ENCODE peak calls at places on chromosomes 6 and 20, in four cellular contexts. One of them, this sample, is unnamed.

GRCh38 chr6:110387986-110388385 is 27.4 kb downstream of the DDO start:
- DNase-seq in activated T-helper 2 cell treated with anti-CD3 and anti-CD28 coated beads, Interferon-gamma antibody, Interleukin-2, Interleukin-4, amounts not matched to agents 10 μg/mL and 5 μg/mL and 100 μg/mL, durations not matched to agents 14 hours and 24 hours and 36 hours: no peak
- DNase-seq in cardiac fibroblast: no peak
- DNase-seq in D341Med: no peak
- DNase-seq in this sample: no peak

GRCh38 chr6:38391909-38392614 is 247.7 kb downstream of the BTBD9 start:
- DNase-seq in D341Med: no peak
- DNase-seq in cardiac fibroblast: peak
- DNase-seq in activated T-helper 2 cell treated with anti-CD3 and anti-CD28 coated beads, Interferon-gamma antibody, Interleukin-2, Interleukin-4, amounts not matched to agents 10 μg/mL and 5 μg/mL and 100 μg/mL, durations not matched to agents 14 hours and 24 hours and 36 hours: no peak
- DNase-seq in this sample: no peak

GRCh38 chr6:13560651-13561044 is 13.8 kb upstream of the SIRT5 start:
- DNase-seq in D341Med: no peak
- DNase-seq in activated T-helper 2 cell treated with anti-CD3 and anti-CD28 coated beads, Interferon-gamma antibody, Interleukin-2, Interleukin-4, amounts not matched to agents 10 μg/mL and 5 μg/mL and 100 μg/mL, durations not matched to agents 14 hours and 24 hours and 36 hours: no peak
- DNase-seq in cardiac fibroblast: no peak
- DNase-seq in this sample: no peak

GRCh38 chr6:160077526-160077925 is 44.1 kb upstream of the SLC22A1 start:
- DNase-seq in cardiac fibroblast: no peak
- DNase-seq in activated T-helper 2 cell treated with anti-CD3 and anti-CD28 coated beads, Interferon-gamma antibody, Interleukin-2, Interleukin-4, amounts not matched to agents 10 μg/mL and 5 μg/mL and 100 μg/mL, durations not matched to agents 14 hours and 24 hours and 36 hours: no peak
- DNase-seq in D341Med: no peak
- DNase-seq in this sample: no peak

GRCh38 chr6:167137881-167138280 is 15.0 kb downstream of the CCR6 start:
- DNase-seq in D341Med: no peak
- DNase-seq in activated T-helper 2 cell treated with anti-CD3 and anti-CD28 coated beads, Interferon-gamma antibody, Interleukin-2, Interleukin-4, amounts not matched to agents 10 μg/mL and 5 μg/mL and 100 μg/mL, durations not matched to agents 14 hours and 24 hours and 36 hours: no peak
- DNase-seq in cardiac fibroblast: no peak
- DNase-seq in this sample: no peak

GRCh38 chr6:34657307-34657978 is 39.1 kb downstream of the ILRUN start:
- DNase-seq in D341Med: no peak
- DNase-seq in cardiac fibroblast: peak
- DNase-seq in activated T-helper 2 cell treated with anti-CD3 and anti-CD28 coated beads, Interferon-gamma antibody, Interleukin-2, Interleukin-4, amounts not matched to agents 10 μg/mL and 5 μg/mL and 100 μg/mL, durations not matched to agents 14 hours and 24 hours and 36 hours: no peak
- DNase-seq in this sample: no peak

GRCh38 chr6:119333707-119334295 is 15.8 kb downstream of the MAN1A1 start:
- DNase-seq in cardiac fibroblast: no peak
- DNase-seq in D341Med: no peak
- DNase-seq in activated T-helper 2 cell treated with anti-CD3 and anti-CD28 coated beads, Interferon-gamma antibody, Interleukin-2, Interleukin-4, amounts not matched to agents 10 μg/mL and 5 μg/mL and 100 μg/mL, durations not matched to agents 14 hours and 24 hours and 36 hours: no peak
- DNase-seq in this sample: peak

GRCh38 chr20:61254881-61255589 is 3.0 kb downstream of the CDH4 start:
- DNase-seq in activated T-helper 2 cell treated with anti-CD3 and anti-CD28 coated beads, Interferon-gamma antibody, Interleukin-2, Interleukin-4, amounts not matched to agents 10 μg/mL and 5 μg/mL and 100 μg/mL, durations not matched to agents 14 hours and 24 hours and 36 hours: no peak
- DNase-seq in cardiac fibroblast: peak
- DNase-seq in D341Med: no peak
- DNase-seq in this sample: no peak

GRCh38 chr20:32621071-32621913 is 36.2 kb upstream of the NOL4L start:
- DNase-seq in D341Med: no peak
- DNase-seq in activated T-helper 2 cell treated with anti-CD3 and anti-CD28 coated beads, Interferon-gamma antibody, Interleukin-2, Interleukin-4, amounts not matched to agents 10 μg/mL and 5 μg/mL and 100 μg/mL, durations not matched to agents 14 hours and 24 hours and 36 hours: no peak
- DNase-seq in cardiac fibroblast: no peak
- DNase-seq in this sample: no peak

GRCh38 chr6:28643017-28643740 is 117.5 kb downstream of the GPX5 start:
- DNase-seq in cardiac fibroblast: peak
- DNase-seq in D341Med: peak
- DNase-seq in activated T-helper 2 cell treated with anti-CD3 and anti-CD28 coated beads, Interferon-gamma antibody, Interleukin-2, Interleukin-4, amounts not matched to agents 10 μg/mL and 5 μg/mL and 100 μg/mL, durations not matched to agents 14 hours and 24 hours and 36 hours: no peak
- DNase-seq in this sample: no peak

GRCh38 chr6:115131709-115132490 is 789.1 kb upstream of the HS3ST5 start:
- DNase-seq in cardiac fibroblast: no peak
- DNase-seq in activated T-helper 2 cell treated with anti-CD3 and anti-CD28 coated beads, Interferon-gamma antibody, Interleukin-2, Interleukin-4, amounts not matched to agents 10 μg/mL and 5 μg/mL and 100 μg/mL, durations not matched to agents 14 hours and 24 hours and 36 hours: no peak
- DNase-seq in D341Med: no peak
- DNase-seq in this sample: no peak

GRCh38 chr6:74369556-74369993 is 673.6 kb downstream of the CD109 start:
- DNase-seq in cardiac fibroblast: peak
- DNase-seq in activated T-helper 2 cell treated with anti-CD3 and anti-CD28 coated beads, Interferon-gamma antibody, Interleukin-2, Interleukin-4, amounts not matched to agents 10 μg/mL and 5 μg/mL and 100 μg/mL, durations not matched to agents 14 hours and 24 hours and 36 hours: no peak
- DNase-seq in D341Med: no peak
- DNase-seq in this sample: no peak

GRCh38 chr6:82980086-82980485 is 85.6 kb downstream of the UBE3D start:
- DNase-seq in cardiac fibroblast: peak
- DNase-seq in activated T-helper 2 cell treated with anti-CD3 and anti-CD28 coated beads, Interferon-gamma antibody, Interleukin-2, Interleukin-4, amounts not matched to agents 10 μg/mL and 5 μg/mL and 100 μg/mL, durations not matched to agents 14 hours and 24 hours and 36 hours: no peak
- DNase-seq in D341Med: no peak
- DNase-seq in this sample: no peak

GRCh38 chr6:85047818-85048217 is 283.4 kb upstream of the TBX18 start:
- DNase-seq in D341Med: no peak
- DNase-seq in activated T-helper 2 cell treated with anti-CD3 and anti-CD28 coated beads, Interferon-gamma antibody, Interleukin-2, Interleukin-4, amounts not matched to agents 10 μg/mL and 5 μg/mL and 100 μg/mL, durations not matched to agents 14 hours and 24 hours and 36 hours: no peak
- DNase-seq in cardiac fibroblast: no peak
- DNase-seq in this sample: no peak

GRCh38 chr6:101509556-101509955 is 116.0 kb downstream of the GRIK2 start:
- DNase-seq in cardiac fibroblast: peak
- DNase-seq in D341Med: no peak
- DNase-seq in activated T-helper 2 cell treated with anti-CD3 and anti-CD28 coated beads, Interferon-gamma antibody, Interleukin-2, Interleukin-4, amounts not matched to agents 10 μg/mL and 5 μg/mL and 100 μg/mL, durations not matched to agents 14 hours and 24 hours and 36 hours: no peak
- DNase-seq in this sample: no peak

GRCh38 chr6:18330548-18331066 is 56.5 kb upstream of the RNF144B start:
- DNase-seq in cardiac fibroblast: no peak
- DNase-seq in D341Med: no peak
- DNase-seq in activated T-helper 2 cell treated with anti-CD3 and anti-CD28 coated beads, Interferon-gamma antibody, Interleukin-2, Interleukin-4, amounts not matched to agents 10 μg/mL and 5 μg/mL and 100 μg/mL, durations not matched to agents 14 hours and 24 hours and 36 hours: no peak
- DNase-seq in this sample: peak

GRCh38 chr6:138088307-138088744 is 18.9 kb downstream of the PERP start:
- DNase-seq in D341Med: no peak
- DNase-seq in activated T-helper 2 cell treated with anti-CD3 and anti-CD28 coated beads, Interferon-gamma antibody, Interleukin-2, Interleukin-4, amounts not matched to agents 10 μg/mL and 5 μg/mL and 100 μg/mL, durations not matched to agents 14 hours and 24 hours and 36 hours: no peak
- DNase-seq in cardiac fibroblast: peak
- DNase-seq in this sample: no peak

GRCh38 chr6:133895573-133896343 is 6.8 kb downstream of the TCF21 start:
- DNase-seq in activated T-helper 2 cell treated with anti-CD3 and anti-CD28 coated beads, Interferon-gamma antibody, Interleukin-2, Interleukin-4, amounts not matched to agents 10 μg/mL and 5 μg/mL and 100 μg/mL, durations not matched to agents 14 hours and 24 hours and 36 hours: no peak
- DNase-seq in D341Med: no peak
- DNase-seq in cardiac fibroblast: peak
- DNase-seq in this sample: no peak

GRCh38 chr6:137166247-137167098 is 7.0 kb downstream of the IL22RA2 start:
- DNase-seq in D341Med: no peak
- DNase-seq in activated T-helper 2 cell treated with anti-CD3 and anti-CD28 coated beads, Interferon-gamma antibody, Interleukin-2, Interleukin-4, amounts not matched to agents 10 μg/mL and 5 μg/mL and 100 μg/mL, durations not matched to agents 14 hours and 24 hours and 36 hours: no peak
- DNase-seq in cardiac fibroblast: no peak
- DNase-seq in this sample: no peak

GRCh38 chr6:133630651-133631050 is 258.3 kb upstream of the TCF21 start:
- DNase-seq in activated T-helper 2 cell treated with anti-CD3 and anti-CD28 coated beads, Interferon-gamma antibody, Interleukin-2, Interleukin-4, amounts not matched to agents 10 μg/mL and 5 μg/mL and 100 μg/mL, durations not matched to agents 14 hours and 24 hours and 36 hours: no peak
- DNase-seq in cardiac fibroblast: no peak
- DNase-seq in D341Med: no peak
- DNase-seq in this sample: no peak

GRCh38 chr20:53227523-53227922 is 255.4 kb downstream of the TSHZ2 start:
- DNase-seq in D341Med: no peak
- DNase-seq in cardiac fibroblast: no peak
- DNase-seq in activated T-helper 2 cell treated with anti-CD3 and anti-CD28 coated beads, Interferon-gamma antibody, Interleukin-2, Interleukin-4, amounts not matched to agents 10 μg/mL and 5 μg/mL and 100 μg/mL, durations not matched to agents 14 hours and 24 hours and 36 hours: no peak
- DNase-seq in this sample: no peak

GRCh38 chr20:23925789-23926525 is 46.4 kb upstream of the CST5 start:
- DNase-seq in cardiac fibroblast: no peak
- DNase-seq in activated T-helper 2 cell treated with anti-CD3 and anti-CD28 coated beads, Interferon-gamma antibody, Interleukin-2, Interleukin-4, amounts not matched to agents 10 μg/mL and 5 μg/mL and 100 μg/mL, durations not matched to agents 14 hours and 24 hours and 36 hours: no peak
- DNase-seq in D341Med: no peak
- DNase-seq in this sample: no peak

GRCh38 chr6:102746941-102747340 is 1353.4 kb downstream of the GRIK2 start:
- DNase-seq in activated T-helper 2 cell treated with anti-CD3 and anti-CD28 coated beads, Interferon-gamma antibody, Interleukin-2, Interleukin-4, amounts not matched to agents 10 μg/mL and 5 μg/mL and 100 μg/mL, durations not matched to agents 14 hours and 24 hours and 36 hours: no peak
- DNase-seq in cardiac fibroblast: no peak
- DNase-seq in D341Med: no peak
- DNase-seq in this sample: no peak

GRCh38 chr6:13216236-13216933 is 112.0 kb downstream of the TBC1D7 start:
- DNase-seq in activated T-helper 2 cell treated with anti-CD3 and anti-CD28 coated beads, Interferon-gamma antibody, Interleukin-2, Interleukin-4, amounts not matched to agents 10 μg/mL and 5 μg/mL and 100 μg/mL, durations not matched to agents 14 hours and 24 hours and 36 hours: no peak
- DNase-seq in D341Med: no peak
- DNase-seq in cardiac fibroblast: no peak
- DNase-seq in this sample: no peak

GRCh38 chr6:113450061-113450465 is 407.1 kb upstream of the MARCKS start:
- DNase-seq in activated T-helper 2 cell treated with anti-CD3 and anti-CD28 coated beads, Interferon-gamma antibody, Interleukin-2, Interleukin-4, amounts not matched to agents 10 μg/mL and 5 μg/mL and 100 μg/mL, durations not matched to agents 14 hours and 24 hours and 36 hours: no peak
- DNase-seq in D341Med: no peak
- DNase-seq in cardiac fibroblast: peak
- DNase-seq in this sample: no peak

GRCh38 chr6:135281227-135281626 is 100.1 kb downstream of the MYB start:
- DNase-seq in activated T-helper 2 cell treated with anti-CD3 and anti-CD28 coated beads, Interferon-gamma antibody, Interleukin-2, Interleukin-4, amounts not matched to agents 10 μg/mL and 5 μg/mL and 100 μg/mL, durations not matched to agents 14 hours and 24 hours and 36 hours: no peak
- DNase-seq in cardiac fibroblast: no peak
- DNase-seq in D341Med: no peak
- DNase-seq in this sample: peak

GRCh38 chr6:110944681-110945151 is 13.8 kb upstream of the GTF3C6 start:
- DNase-seq in D341Med: no peak
- DNase-seq in activated T-helper 2 cell treated with anti-CD3 and anti-CD28 coated beads, Interferon-gamma antibody, Interleukin-2, Interleukin-4, amounts not matched to agents 10 μg/mL and 5 μg/mL and 100 μg/mL, durations not matched to agents 14 hours and 24 hours and 36 hours: peak
- DNase-seq in cardiac fibroblast: peak
- DNase-seq in this sample: no peak

GRCh38 chr6:28296520-28297060 is 15.2 kb downstream of the PGBD1 start:
- DNase-seq in D341Med: no peak
- DNase-seq in activated T-helper 2 cell treated with anti-CD3 and anti-CD28 coated beads, Interferon-gamma antibody, Interleukin-2, Interleukin-4, amounts not matched to agents 10 μg/mL and 5 μg/mL and 100 μg/mL, durations not matched to agents 14 hours and 24 hours and 36 hours: no peak
- DNase-seq in cardiac fibroblast: no peak
- DNase-seq in this sample: no peak

This sample was measured in naive B cell.